ENCODE peak calls at places on chromosomes 4 and X, in ten cellular contexts. L, B, C, O, R, M, Q, I, P and V are unnamed samples.

GRCh38 chr4:78059938-78060337 is 2.8 kb downstream of the FRAS1 start:
- DNase-seq in L (no peak), O (no peak), C (no peak), M (no peak), B (no peak), Q (no peak), P (no peak), I (no peak), R (no peak), V (no peak)

GRCh38 chr4:113256946-113257345 is 207.5 kb downstream of the ANK2 start:
- DNase-seq in L (peak), Q (peak), O (no peak), R (no peak), I (no peak), P (no peak), C (no peak), M (peak), B (no peak), V (no peak)

GRCh38 chrX:33053001-33053400 is 158.3 kb downstream of the DMD start:
- DNase-seq in L (no peak), I (no peak), Q (no peak), M (no peak), R (no peak), P (no peak), B (no peak), O (no peak), C (no peak), V (no peak)

GRCh38 chr4:54423066-54423465 is 194.0 kb downstream of the PDGFRA start:
- DNase-seq in L (peak), I (no peak), Q (peak), O (no peak), C (no peak), P (no peak), B (no peak), M (no peak), R (peak), V (no peak)

GRCh38 chr4:102341201-102341600 is 4.1 kb downstream of the SLC39A8 start:
- DNase-seq in O (no peak), P (no peak), M (no peak), Q (no peak), L (no peak), B (no peak), I (no peak), R (no peak), C (no peak), V (no peak)

GRCh38 chrX:140431521-140431920 is 73.3 kb downstream of the SOX3 start:
- DNase-seq in O (no peak), R (no peak), L (no peak), Q (no peak), M (no peak), P (no peak), C (no peak), I (no peak), B (no peak), V (no peak)

GRCh38 chr4:617644-618330 is 7.6 kb upstream of the PDE6B start:
- DNase-seq in C (no peak), Q (no peak), P (no peak), B (peak), R (no peak), L (no peak), M (no peak), O (no peak), I (no peak), V (no peak)

GRCh38 chrX:18935893-18936292 is 48.0 kb downstream of the PHKA2 start:
- DNase-seq in P (no peak), C (no peak), O (no peak), R (no peak), I (no peak), Q (no peak), L (no peak), B (no peak), M (no peak), V (no peak)

GRCh38 chr4:176193898-176194297 is 1.5 kb downstream of the SPATA4 start:
- DNase-seq in O (peak), R (peak), I (no peak), Q (peak), C (no peak), L (peak), P (no peak), M (peak), B (no peak), V (no peak)

GRCh38 chr4:20255823-20256222 is 4.1 kb downstream of the SLIT2 start:
- DNase-seq in B (no peak), P (no peak), O (no peak), L (no peak), R (peak), I (no peak), Q (no peak), M (no peak), C (no peak), V (no peak)
- H3K4me3 ChIP-seq in B (peak), P (peak), O (peak), L (peak), R (peak), I (no peak), Q (peak), M (peak), C (no peak), V (peak)

DNA sequence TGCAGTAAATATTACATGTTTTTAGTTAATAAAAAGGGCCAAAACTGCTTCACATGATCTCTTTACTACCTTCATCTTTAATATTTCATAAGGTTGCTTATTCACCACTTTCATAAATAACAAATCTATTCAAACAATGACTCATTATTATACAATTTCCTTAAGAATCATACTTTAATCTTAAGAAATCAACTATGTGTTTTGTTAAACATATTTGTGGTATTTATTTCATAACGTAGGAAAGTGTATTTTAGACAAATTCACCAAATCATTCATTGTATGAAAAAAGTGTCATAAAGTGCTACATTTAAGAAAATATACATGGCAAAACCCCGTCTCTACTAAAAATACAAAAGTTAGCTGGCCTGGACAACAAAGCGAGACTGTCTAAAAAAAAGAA is 150.5 kb upstream of the RXFP1 start:
- DNase-seq in L (no peak), O (no peak), P (no peak), Q (peak), I (no peak), B (no peak), M (peak), C (no peak), R (peak), V (no peak)
- H3K4me3 ChIP-seq in L (no peak), O (no peak), P (no peak), Q (no peak), I (no peak), B (no peak), M (no peak), C (no peak), R (no peak), V (no peak)

GRCh38 chr4:73172166-73172565 is 86.4 kb downstream of the ANKRD17 start:
- DNase-seq in C (no peak), P (no peak), R (peak), B (no peak), O (no peak), M (peak), I (no peak), L (no peak), Q (no peak), V (no peak)

GRCh38 chr4:73166212-73166611 is 92.4 kb downstream of the ANKRD17 start:
- DNase-seq in R (no peak), O (no peak), C (no peak), P (no peak), M (no peak), I (no peak), L (no peak), B (no peak), Q (no peak), V (no peak)

DNA sequence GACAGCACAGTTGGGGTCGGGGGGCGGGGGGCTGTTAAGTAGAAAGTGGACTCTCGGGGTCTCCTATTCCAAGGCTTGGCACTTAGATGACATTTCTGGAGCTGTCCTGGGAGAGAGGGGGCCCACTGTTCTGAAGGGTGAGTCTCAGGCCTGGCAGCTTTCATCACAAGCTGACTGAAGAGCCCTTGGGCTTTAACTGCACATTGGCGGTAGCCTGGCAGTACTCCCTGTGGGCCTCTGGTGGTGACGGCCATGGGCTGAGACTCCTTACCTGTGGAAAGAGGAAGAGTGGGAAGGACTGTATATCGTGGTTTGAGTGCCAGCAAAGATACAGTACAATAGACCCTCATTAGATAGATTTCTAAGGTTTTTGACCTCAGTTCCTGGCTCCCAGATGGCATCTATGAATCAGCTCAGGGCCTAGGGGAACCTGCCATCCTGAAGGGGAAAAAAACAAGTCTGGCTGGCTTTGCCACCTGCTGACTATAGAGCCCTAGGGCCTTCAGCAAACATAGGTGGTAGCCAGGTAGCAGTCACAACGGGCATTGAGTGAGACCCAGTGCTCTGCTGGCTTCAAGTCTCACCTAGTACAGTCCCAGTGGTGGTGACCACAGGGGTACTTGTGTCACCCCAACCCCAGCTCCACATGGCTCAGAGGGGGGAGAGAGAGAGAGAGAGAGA is 87.9 kb downstream of the ANKRD17 start:
- DNase-seq in B (no peak), I (no peak), R (no peak), L (no peak), M (no peak), P (no peak), Q (no peak), O (no peak), C (no peak), V (no peak)
- H3K4me3 ChIP-seq in B (no peak), I (no peak), R (no peak), L (no peak), M (no peak), P (no peak), Q (no peak), O (no peak), C (no peak), V (no peak)

GRCh38 chr4:188242041-188242440 is 102.8 kb downstream of the TRIML1 start:
- DNase-seq in M (no peak), B (no peak), I (no peak), C (no peak), R (no peak), L (no peak), P (no peak), Q (no peak), O (no peak), V (no peak)

GRCh38 chr4:188246488-188246887 is 107.2 kb downstream of the TRIML1 start:
- DNase-seq in Q (peak), C (no peak), O (no peak), P (no peak), B (no peak), M (no peak), L (no peak), R (no peak), I (no peak), V (no peak)

GRCh38 chr4:188245651-188246050 is 106.4 kb downstream of the TRIML1 start:
- DNase-seq in I (no peak), M (no peak), O (no peak), C (no peak), Q (no peak), B (no peak), L (no peak), R (no peak), P (no peak), V (no peak)
- H3K4me3 ChIP-seq in I (no peak), M (no peak), O (no peak), C (no peak), Q (no peak), B (no peak), L (no peak), R (no peak), P (no peak), V (no peak)

GRCh38 chr4:182137343-182137742 is 105.9 kb upstream of the TENM3 start:
- DNase-seq in P (no peak), B (no peak), L (no peak), I (no peak), C (no peak), M (no peak), Q (no peak), R (no peak), O (no peak), V (no peak)

GRCh38 chr4:182141623-182142022 is 101.6 kb upstream of the TENM3 start:
- DNase-seq in B (no peak), M (no peak), P (no peak), L (no peak), O (no peak), R (no peak), I (no peak), C (no peak), Q (no peak), V (no peak)

GRCh38 chr4:182141046-182141445 is 102.2 kb upstream of the TENM3 start:
- DNase-seq in P (no peak), C (no peak), I (no peak), B (no peak), L (no peak), R (no peak), M (no peak), O (no peak), Q (no peak), V (no peak)

GRCh38 chr4:182140547-182140946 is 102.7 kb upstream of the TENM3 start:
- DNase-seq in R (no peak), O (no peak), Q (no peak), P (no peak), B (no peak), L (no peak), M (no peak), I (no peak), C (no peak), V (no peak)

GRCh38 chr4:182139481-182139880 is 103.7 kb upstream of the TENM3 start:
- DNase-seq in C (no peak), Q (no peak), I (no peak), M (no peak), P (no peak), L (no peak), R (no peak), B (no peak), O (no peak), V (no peak)
- H3K4me3 ChIP-seq in C (no peak), Q (no peak), I (no peak), M (no peak), P (no peak), L (peak), R (peak), B (peak), O (peak), V (no peak)

GRCh38 chr4:47830263-47831025 is 7.4 kb downstream of the CORIN start:
- DNase-seq in C (no peak), P (no peak), B (no peak), O (no peak), Q (no peak), R (no peak), L (no peak), M (no peak), I (no peak), V (no peak)

GRCh38 chr4:47829438-47829837 is 8.4 kb downstream of the CORIN start:
- DNase-seq in M (no peak), R (no peak), L (no peak), O (no peak), C (no peak), Q (no peak), I (no peak), B (no peak), P (no peak), V (no peak)

GRCh38 chr4:47827339-47828047 is 10.4 kb downstream of the CORIN start:
- DNase-seq in R (no peak), C (no peak), B (no peak), L (no peak), O (no peak), M (no peak), Q (no peak), I (no peak), P (no peak), V (no peak)

DNA sequence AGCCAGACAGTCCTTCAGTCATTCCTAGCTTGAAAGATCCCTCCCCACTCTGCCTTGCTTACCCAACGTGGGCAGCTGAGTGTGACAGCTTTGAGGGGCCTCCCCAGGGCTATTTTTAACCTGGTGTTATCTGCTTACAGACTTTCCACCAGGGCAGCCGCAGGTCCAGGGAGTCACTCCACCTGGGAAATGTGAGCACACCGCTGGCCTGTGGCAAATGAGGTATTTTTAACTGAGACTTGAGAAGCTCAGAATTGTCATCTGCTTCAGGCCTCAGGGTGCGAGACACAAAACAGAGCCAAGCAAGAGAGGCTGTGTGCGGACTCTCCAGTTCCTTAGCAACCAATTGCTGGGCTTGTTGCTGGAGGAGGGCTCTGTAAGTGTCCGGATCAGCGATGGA is 13.0 kb downstream of the CORIN start:
- DNase-seq in Q (no peak), C (no peak), M (no peak), R (no peak), P (no peak), B (no peak), O (no peak), L (no peak), I (no peak), V (no peak)
- H3K4me3 ChIP-seq in Q (no peak), C (no peak), M (no peak), R (no peak), P (no peak), B (no peak), O (no peak), L (no peak), I (no peak), V (no peak)

GRCh38 chr4:94827481-94828110 is 69.8 kb downstream of the BMPR1B start:
- DNase-seq in O (peak), P (no peak), R (peak), I (no peak), Q (peak), M (peak), C (no peak), L (peak), B (no peak), V (no peak)

GRCh38 chr4:94831607-94832006 is 73.9 kb downstream of the BMPR1B start:
- DNase-seq in C (no peak), I (no peak), M (no peak), O (no peak), P (no peak), L (no peak), B (no peak), R (no peak), Q (no peak), V (no peak)

GRCh38 chr4:94834496-94834895 is 76.7 kb downstream of the BMPR1B start:
- DNase-seq in O (no peak), I (no peak), Q (no peak), B (no peak), L (no peak), C (no peak), R (no peak), P (no peak), M (no peak), V (no peak)

GRCh38 chr4:94828882-94829281 is 71.1 kb downstream of the BMPR1B start:
- DNase-seq in R (no peak), L (no peak), O (no peak), C (no peak), M (no peak), I (no peak), Q (no peak), B (no peak), P (no peak), V (no peak)

GRCh38 chr4:94833394-94833793 is 75.6 kb downstream of the BMPR1B start:
- DNase-seq in M (no peak), L (peak), O (no peak), P (no peak), B (no peak), C (no peak), R (no peak), I (no peak), Q (peak), V (no peak)
- H3K4me3 ChIP-seq in M (no peak), L (no peak), O (no peak), P (no peak), B (no peak), C (no peak), R (no peak), I (no peak), Q (no peak), V (no peak)

GRCh38 chrX:40155617-40156471 is 58.1 kb upstream of the BCOR start:
- DNase-seq in L (no peak), B (no peak), O (no peak), R (no peak), M (no peak), Q (no peak), P (no peak), I (no peak), C (no peak), V (no peak)

GRCh38 chrX:40158036-40158706 is 60.4 kb upstream of the BCOR start:
- DNase-seq in B (peak), P (no peak), I (no peak), Q (no peak), R (peak), O (no peak), M (peak), C (peak), L (no peak), V (no peak)

GRCh38 chrX:40156472-40157227 is 58.9 kb upstream of the BCOR start:
- DNase-seq in I (no peak), P (no peak), L (no peak), B (no peak), M (no peak), Q (no peak), R (no peak), O (no peak), C (no peak), V (no peak)

GRCh38 chrX:40154853-40155616 is 57.3 kb upstream of the BCOR start:
- DNase-seq in I (peak), M (peak), C (peak), L (no peak), O (no peak), B (peak), Q (peak), R (peak), P (peak), V (no peak)

DNA sequence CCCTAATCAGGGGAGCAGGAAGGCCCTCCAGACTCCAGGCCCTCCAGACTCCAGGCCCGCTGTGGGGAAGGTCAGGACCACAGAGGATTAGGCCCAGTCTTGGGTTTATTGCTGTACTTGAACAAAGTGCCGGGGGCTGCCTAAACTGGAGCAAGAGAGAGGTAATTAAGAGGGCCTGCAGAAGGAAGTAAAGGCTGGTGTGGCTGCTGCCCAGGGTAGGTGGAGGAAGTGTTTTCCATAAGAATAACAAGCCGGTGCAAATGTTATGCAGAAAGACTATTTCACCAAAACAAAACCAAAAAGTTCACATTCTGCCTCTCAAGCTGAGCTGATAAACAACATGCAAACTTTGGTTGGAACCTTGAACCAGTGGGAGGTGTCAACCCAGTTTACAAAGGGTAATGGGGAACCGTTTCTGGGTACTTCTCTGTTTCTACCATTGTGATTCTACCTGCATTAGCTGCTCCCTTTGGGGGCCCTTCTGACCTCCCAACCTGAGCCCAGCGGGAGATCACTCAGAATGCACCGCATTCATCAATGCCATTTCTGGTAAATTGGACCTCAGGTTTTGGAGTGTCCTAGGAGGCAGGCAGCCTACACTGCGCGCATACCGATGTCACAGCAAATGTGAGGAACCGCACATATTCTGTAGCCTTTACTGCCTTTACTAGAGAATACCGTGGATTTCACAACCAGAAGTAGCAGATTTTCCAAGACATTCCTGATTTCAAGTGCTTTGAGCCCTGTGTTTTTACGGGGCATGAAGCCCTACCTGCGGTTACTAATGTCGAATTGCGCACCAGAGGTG is 59.7 kb upstream of the BCOR start:
- DNase-seq in I (no peak), P (no peak), R (no peak), O (no peak), Q (no peak), C (no peak), M (no peak), B (no peak), L (no peak), V (no peak)
- H3K4me3 ChIP-seq in I (peak), P (peak), R (peak), O (no peak), Q (no peak), C (peak), M (no peak), B (peak), L (peak), V (peak)